ENCODE peak calls at places on chromosomes 12 and 14, in six cellular contexts. A, T, B, Z, X and S are unnamed samples.

GRCh38 chr12:16006752-16007151 is 95.6 kb downstream of the DERA start:
- DNase-seq in A (no peak), T (no peak), B (no peak), Z (no peak), X (no peak), S (no peak)

GRCh38 chr14:101620039-101620788 is 58.9 kb downstream of the DIO3 start:
- DNase-seq in A (no peak), T (no peak), B (no peak), Z (no peak), X (no peak), S (no peak)

GRCh38 chr14:100417466-100417865 is 94.3 kb downstream of the SLC25A47 start:
- DNase-seq in A (no peak), T (peak; percentile 93), B (no peak), Z (peak; percentile 92), X (peak; percentile 84), S (peak; percentile 91)

GRCh38 chr12:19402743-19403400 is 36.4 kb upstream of the AEBP2 start:
- DNase-seq in A (no peak), T (peak; percentile 15), B (peak; percentile 39), Z (peak; percentile 73), X (no peak), S (no peak)

GRCh38 chr12:57754411-57755193 is at the start of gene MARCHF9:
- DNase-seq in A (peak; percentile 81), T (no peak), B (peak; percentile 88), Z (no peak), X (peak; percentile 82), S (peak; percentile 94)

GRCh38 chr12:122116707-122117535 is 38.4 kb downstream of the MLXIP start:
- DNase-seq in A (no peak), T (no peak), B (no peak), Z (no peak), X (no peak), S (peak; percentile 5)

GRCh38 chr12:119544780-119545625 is 48.6 kb upstream of the TMEM233 start:
- DNase-seq in A (peak; percentile 36), T (peak; percentile 68), B (peak; percentile 63), Z (peak; percentile 80), X (peak; percentile 81), S (peak; percentile 66)

GRCh38 chr12:8894378-8894777 is 19.9 kb upstream of the PHC1 start:
- DNase-seq in A (no peak), T (no peak), B (no peak), Z (peak; percentile 8), X (no peak), S (no peak)

GRCh38 chr12:7108928-7109920 is at the start of gene C1RL:
- DNase-seq in A (peak; percentile 76), T (peak; percentile 66), B (peak; percentile 93), Z (peak; percentile 95), X (peak; percentile 84), S (peak; percentile 89)

GRCh38 chr12:49825971-49826421 is 2.2 kb downstream of the NCKAP5L start:
- DNase-seq in A (no peak), T (no peak), B (no peak), Z (peak; percentile 60), X (no peak), S (no peak)

GRCh38 chr12:49824416-49824815 is 3.8 kb downstream of the NCKAP5L start:
- DNase-seq in A (no peak), T (no peak), B (no peak), Z (no peak), X (no peak), S (no peak)

GRCh38 chr12:49823951-49824350 is 4.3 kb downstream of the NCKAP5L start:
- DNase-seq in A (no peak), T (no peak), B (no peak), Z (no peak), X (no peak), S (no peak)

GRCh38 chr12:49824886-49825285 is 3.3 kb downstream of the NCKAP5L start:
- DNase-seq in A (no peak), T (peak; percentile 61), B (no peak), Z (peak; percentile 64), X (no peak), S (no peak)

GRCh38 chr12:49825360-49825970 is 2.7 kb downstream of the NCKAP5L start:
- DNase-seq in A (no peak), T (peak; percentile 37), B (no peak), Z (peak; percentile 67), X (peak; percentile 37), S (peak; percentile 66)
- H3K4me3 ChIP-seq in A (no peak overlapping the region), T (peak overlapping the region; percentile 15), B (no peak overlapping the region), Z (peak overlapping the region; percentile 25), X (no peak overlapping the region), S (no peak overlapping the region)

GRCh38 chr12:25194211-25194610 is 749 bp downstream of the DNAI7 start:
- DNase-seq in A (no peak), T (no peak), B (no peak), Z (no peak), X (no peak), S (no peak)
- H3K4me3 ChIP-seq in A (peak overlapping the region; percentile 84), T (no peak overlapping the region), B (no peak overlapping the region), Z (peak overlapping the region; percentile 81), X (peak overlapping the region; percentile 71), S (no peak overlapping the region)

GRCh38 chr12:109264943-109265650 is 44.0 kb downstream of the FOXN4 start:
- DNase-seq in A (no peak), T (no peak), B (no peak), Z (no peak), X (no peak), S (peak; percentile 41)

GRCh38 chr12:109263439-109263838 is 45.6 kb downstream of the FOXN4 start:
- DNase-seq in A (no peak), T (no peak), B (no peak), Z (no peak), X (no peak), S (no peak)

GRCh38 chr12:109266106-109266879 is 42.8 kb downstream of the FOXN4 start:
- DNase-seq in A (no peak), T (no peak), B (no peak), Z (no peak), X (no peak), S (no peak)

GRCh38 chr12:109261939-109262338 is 47.1 kb downstream of the FOXN4 start:
- DNase-seq in A (no peak), T (no peak), B (no peak), Z (no peak), X (no peak), S (no peak)

DNA sequence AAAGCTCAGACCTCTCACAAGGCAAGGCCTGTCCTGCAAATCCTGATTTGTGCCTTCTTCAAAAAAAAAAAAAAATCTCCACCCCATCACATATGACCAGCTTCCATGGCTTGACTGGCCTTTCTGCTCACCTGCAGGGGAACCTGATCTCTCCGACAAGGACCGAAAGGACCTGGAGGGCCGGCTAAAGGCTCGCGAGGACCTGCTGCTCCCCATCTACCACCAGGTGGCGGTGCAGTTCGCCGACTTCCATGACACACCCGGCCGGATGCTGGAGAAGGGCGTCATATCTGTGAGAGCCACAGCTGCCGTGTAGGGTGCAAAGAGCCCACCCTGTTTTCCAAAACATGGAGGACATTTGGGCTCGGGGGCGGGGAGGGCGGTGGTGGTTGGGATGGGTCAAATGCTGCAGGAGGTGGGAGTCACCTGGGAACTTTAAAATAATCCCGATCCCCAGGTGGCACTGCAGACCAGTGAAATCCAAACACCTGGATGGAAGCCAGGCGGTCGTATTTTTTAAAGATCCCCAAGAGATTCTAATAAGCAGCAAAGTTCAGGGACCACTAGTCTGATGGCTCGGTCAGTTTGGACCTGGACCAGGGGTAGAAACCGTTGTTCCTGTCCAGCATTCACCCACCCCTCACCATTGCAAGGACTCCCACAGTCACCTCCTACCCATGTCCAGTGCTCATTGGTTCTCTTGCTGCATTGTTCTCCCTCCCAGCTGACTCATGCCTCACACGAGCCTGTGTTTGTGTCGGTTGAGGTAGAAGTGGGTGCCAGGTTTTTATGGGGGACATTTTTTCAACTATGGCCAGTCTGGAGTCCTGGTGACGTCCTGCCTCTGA is 44.8 kb downstream of the FOXN4 start:
- DNase-seq in A (peak; percentile 28), T (peak; percentile 52), B (peak; percentile 67), Z (peak; percentile 53), X (peak; percentile 92), S (peak; percentile 95)
- H3K4me3 ChIP-seq in A (no peak overlapping the region), T (no peak overlapping the region), B (no peak overlapping the region), Z (no peak overlapping the region), X (no peak overlapping the region), S (no peak overlapping the region)

DNA sequence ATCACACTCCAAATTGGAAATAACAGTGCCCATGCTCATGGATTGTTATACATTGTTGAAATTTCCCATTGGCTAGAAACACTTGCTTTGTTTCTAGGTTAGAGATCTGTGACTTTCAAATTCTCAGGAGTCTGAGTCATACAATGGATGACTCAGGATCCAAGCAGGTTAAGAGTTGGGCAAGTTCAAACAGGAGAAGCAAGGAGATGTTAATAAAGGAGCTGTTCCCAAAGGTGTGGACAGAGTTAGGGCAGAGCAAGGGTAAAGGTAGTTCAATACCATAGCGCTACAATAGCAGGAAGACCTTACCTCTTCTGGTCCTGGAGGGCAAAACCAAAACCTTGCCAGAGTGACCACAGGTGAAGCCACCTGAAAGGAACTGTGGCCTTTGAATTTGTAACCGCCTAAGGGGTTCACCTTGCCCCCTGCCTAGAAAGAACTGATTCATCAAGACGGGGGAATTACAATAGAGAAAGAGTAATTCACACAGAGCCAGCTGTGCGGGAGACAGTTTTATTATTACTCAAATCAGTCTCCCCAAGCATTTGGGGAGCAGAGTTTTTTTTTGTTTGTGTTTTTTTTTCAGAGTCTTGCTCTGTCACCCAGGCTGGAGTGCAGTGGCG is 4.2 kb upstream of the AMN1 start:
- DNase-seq in A (no peak), T (peak; percentile 80), B (no peak), Z (peak; percentile 65), X (no peak), S (peak; percentile 54)
- H3K4me3 ChIP-seq in A (no peak overlapping the region), T (no peak overlapping the region), B (no peak overlapping the region), Z (no peak overlapping the region), X (no peak overlapping the region), S (no peak overlapping the region)

DNA sequence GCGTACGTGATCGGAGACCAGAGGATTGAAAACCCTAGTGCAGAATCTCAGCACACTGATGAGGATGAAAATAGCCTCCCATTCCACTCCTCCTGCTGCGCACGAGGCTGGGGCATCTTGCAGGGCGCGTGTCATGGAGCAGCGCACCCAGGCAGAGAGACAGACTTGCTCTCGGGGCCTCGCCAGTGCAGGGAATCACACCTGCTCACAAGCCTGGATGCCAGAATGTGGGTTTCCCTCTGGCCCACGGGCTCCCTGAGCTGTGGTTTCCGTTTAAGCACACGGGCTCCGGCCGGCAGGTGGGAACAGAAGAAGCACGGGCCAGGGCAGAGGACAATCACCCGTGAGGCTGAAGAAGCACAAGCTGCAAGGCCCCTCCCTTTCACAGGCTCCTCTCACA is 2.0 kb downstream of the FGF6 start:
- DNase-seq in A (no peak), T (no peak), B (peak; percentile 23), Z (no peak), X (no peak), S (peak; percentile 23)
- H3K4me3 ChIP-seq in A (no peak overlapping the region), T (no peak overlapping the region), B (no peak overlapping the region), Z (no peak overlapping the region), X (no peak overlapping the region), S (no peak overlapping the region)

DNA sequence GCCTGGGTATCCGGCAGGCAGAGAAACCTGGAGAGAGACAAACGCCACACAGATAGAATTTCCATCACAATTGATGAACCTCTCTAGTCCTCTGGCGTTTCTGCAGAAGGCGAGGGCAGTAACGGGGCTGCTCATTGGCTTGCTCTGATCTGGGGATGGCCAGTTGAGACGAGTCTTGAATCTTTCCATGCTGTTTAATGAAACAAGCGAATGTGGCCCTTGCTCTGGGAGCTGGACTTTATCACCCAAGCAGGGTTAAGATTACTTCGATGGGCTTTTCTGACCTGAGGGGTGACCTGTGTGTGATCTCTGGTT is 42.4 kb upstream of the CLMN start:
- DNase-seq in A (no peak), T (no peak), B (no peak), Z (no peak), X (peak; percentile 41), S (peak; percentile 56)
- H3K4me3 ChIP-seq in A (no peak overlapping the region), T (no peak overlapping the region), B (no peak overlapping the region), Z (no peak overlapping the region), X (peak overlapping the region; percentile 39), S (peak overlapping the region; percentile 23)